ENCODE peak calls at places on chromosomes 11 and 22, in six cellular contexts. A is anterior cingulate cortex; R is AG04449; F is COR-L47; B is stimulated activated CD4-positive, alpha-beta T cell treated with anti-CD3 and anti-CD28 coated beads, Interleukin-2, amount 100 ng/mL, for 48 hours; I is B cell. H is an unnamed sample.

GRCh38 chr11:63937713-63938480 is 905 bp upstream of the NAA40 start:
- DNase-seq in B (no peak), F (peak), I (no peak), R (no peak), A (no peak), H (peak)

GRCh38 chr11:63682045-63682915 is 980 bp downstream of the RTN3 start:
- DNase-seq in B (no peak), F (no peak), A (peak), R (no peak), I (no peak), H (peak)

GRCh38 chr11:2837096-2837601 is 48.4 kb downstream of the CDKN1C start:
- DNase-seq in A (no peak), F (no peak), B (no peak), R (no peak), I (no peak), H (peak)

GRCh38 chr22:23156286-23156685 is 11.0 kb downstream of the RAB36 start:
- DNase-seq in F (no peak), I (no peak), A (no peak), R (no peak), B (no peak), H (no peak)

GRCh38 chr22:24992946-24993345 is 40.4 kb downstream of the KIAA1671 start:
- DNase-seq in A (no peak), F (no peak), R (no peak), I (no peak), B (no peak), H (no peak)

GRCh38 chr11:1870721-1871466 is 18.0 kb downstream of the LSP1 start:
- DNase-seq in B (no peak), R (no peak), A (peak), F (no peak), I (no peak), H (no peak)

GRCh38 chr11:115769891-115770290 is 265.7 kb upstream of the CADM1 start:
- DNase-seq in F (no peak), R (no peak), A (no peak), B (no peak), I (no peak), H (no peak)

GRCh38 chr11:94851864-94852581 is 83.9 kb downstream of the AMOTL1 start:
- DNase-seq in F (no peak), B (no peak), I (no peak), A (no peak), R (no peak), H (no peak)

GRCh38 chr11:19953909-19954308 is 206.4 kb downstream of the DBX1 start:
- DNase-seq in F (peak), I (no peak), B (no peak), A (no peak), R (peak), H (no peak)

GRCh38 chr11:61602775-61603569 is 22.1 kb upstream of the SYT7 start:
- DNase-seq in F (no peak), I (no peak), A (no peak), B (no peak), R (peak), H (peak)

GRCh38 chr11:86288776-86289507 is 13.1 kb upstream of the HIKESHI start:
- DNase-seq in B (no peak), I (no peak), R (no peak), F (no peak), A (no peak), H (no peak)

GRCh38 chr22:28222976-28223375 is 303.9 kb upstream of the PITPNB start:
- DNase-seq in B (no peak), R (no peak), F (no peak), A (no peak), I (no peak), H (no peak)

GRCh38 chr22:22787805-22788459 is 99.7 kb upstream of the IGLL5 start:
- DNase-seq in A (peak), F (peak), R (no peak), I (peak), B (peak), H (peak)

GRCh38 chr11:67352546-67353316 is 615 bp downstream of the POLD4 start:
- DNase-seq in A (no peak), I (peak), R (no peak), F (no peak), B (no peak), H (peak)

GRCh38 chr11:68342459-68343158 is 30.2 kb downstream of the LRP5 start:
- DNase-seq in F (peak), I (no peak), A (no peak), R (no peak), B (no peak), H (no peak)

GRCh38 chr11:1402355-1402754 is 12.6 kb downstream of the BRSK2 start:
- DNase-seq in F (no peak), A (no peak), I (no peak), B (no peak), R (no peak), H (no peak)

GRCh38 chr22:46563381-46564083 is 26.1 kb upstream of the CELSR1 start:
- DNase-seq in A (peak), B (peak), R (no peak), I (peak), F (peak), H (peak)

GRCh38 chr11:115924744-115925567 is 420.7 kb upstream of the CADM1 start:
- DNase-seq in F (no peak), B (no peak), R (no peak), I (no peak), A (no peak), H (no peak)

GRCh38 chr11:71330349-71330748 is 78.0 kb upstream of the SHANK2 start:
- DNase-seq in F (no peak), R (no peak), A (no peak), I (no peak), B (no peak), H (no peak)

GRCh38 chr22:37560682-37561208 is 465 bp downstream of the CDC42EP1 start:
- DNase-seq in A (no peak), R (no peak), I (peak), F (no peak), B (no peak), H (no peak)

GRCh38 chr22:44571566-44572413 is 73.8 kb upstream of the RTL6 start:
- DNase-seq in R (no peak), A (no peak), I (no peak), F (no peak), B (no peak), H (peak)

GRCh38 chr11:46290021-46290420 is 12.6 kb downstream of the CREB3L1 start:
- DNase-seq in A (no peak), F (no peak), I (no peak), R (no peak), B (no peak), H (no peak)

GRCh38 chr22:29877620-29878019 is 5.4 kb upstream of the MTMR3 start:
- DNase-seq in B (no peak), A (no peak), F (no peak), R (peak), I (no peak), H (no peak)

GRCh38 chr11:19788435-19788834 is 75.8 kb downstream of the NAV2 start:
- DNase-seq in A (no peak), F (no peak), I (no peak), B (no peak), R (no peak), H (no peak)

GRCh38 chr11:104531075-104531474 is 367.1 kb upstream of the PDGFD start:
- DNase-seq in A (no peak), F (no peak), B (no peak), R (no peak), I (peak), H (no peak)

GRCh38 chr11:112174789-112175595 is at the start of gene BCO2:
- DNase-seq in A (peak), F (peak), I (peak), R (no peak), B (peak), H (peak)

GRCh38 chr11:14334193-14334592 is 24.8 kb downstream of the RRAS2 start:
- DNase-seq in F (no peak), B (no peak), R (no peak), I (no peak), A (no peak), H (no peak)

GRCh38 chr22:36927671-36928070 is 14.2 kb downstream of the CSF2RB start:
- DNase-seq in I (no peak), F (no peak), B (no peak), R (no peak), A (no peak), H (no peak)

GRCh38 chr11:63889344-63889743 is 27.6 kb downstream of the RCOR2 start:
- DNase-seq in I (no peak), F (no peak), B (no peak), R (no peak), A (no peak), H (peak)

GRCh38 chr11:77203901-77204755 is 76.1 kb downstream of the MYO7A start:
- DNase-seq in B (no peak), F (no peak), A (no peak), I (no peak), R (no peak), H (no peak)

GRCh38 chr11:72328366-72329224 is 84.6 kb upstream of the PHOX2A start:
- DNase-seq in F (no peak), A (no peak), I (no peak), B (no peak), R (no peak), H (no peak)

GRCh38 chr11:30210357-30210756 is 20.5 kb upstream of the FSHB start:
- DNase-seq in I (no peak), B (no peak), R (no peak), A (no peak), F (no peak), H (no peak)

GRCh38 chr22:31973739-31974138 is 29.4 kb downstream of the YWHAH start:
- DNase-seq in A (no peak), I (no peak), R (no peak), B (no peak), F (no peak), H (peak)

GRCh38 chr11:46668480-46669085 is 31.8 kb downstream of the ARHGAP1 start:
- DNase-seq in I (no peak), A (no peak), F (no peak), B (no peak), R (no peak), H (no peak)

GRCh38 chr11:80204021-80204420 is 763.2 kb upstream of the TENM4 start:
- DNase-seq in B (no peak), A (no peak), I (no peak), R (no peak), F (no peak), H (no peak)

GRCh38 chr22:17754233-17754925 is 19.9 kb downstream of the BID start:
- DNase-seq in B (no peak), A (no peak), R (no peak), I (peak), F (no peak), H (no peak)

GRCh38 chr11:122920579-122920978 is 38.0 kb downstream of the JHY start:
- DNase-seq in F (peak), A (no peak), R (no peak), I (no peak), B (no peak), H (no peak)

H was measured in left colon.